ENCODE peak calls at places on chromosomes 16 and 17, in seven cellular contexts. I is GM23338, U is AG04450, G is brain pericyte, S is left colon, W is ELR, R is heart right ventricle. D is an unnamed sample.

GRCh38 chr16:83733301-83733700 is 74.5 kb upstream of the HSBP1 start:
- DNase-seq in R (no peak), S (no peak), W (no peak), U (peak; percentile 1), G (no peak), I (no peak), D (no peak)

GRCh38 chr16:2825049-2825742 is 4.9 kb upstream of the ZG16B start:
- DNase-seq in U (no peak), G (no peak), W (no peak), I (no peak), R (no peak), S (no peak), D (no peak)

GRCh38 chr16:7335991-7336634 is 3.5 kb downstream of the RBFOX1 start:
- DNase-seq in G (no peak), R (no peak), S (no peak), U (no peak), I (no peak), W (no peak), D (no peak)

GRCh38 chr17:35373984-35374765 is 754 bp upstream of the SLFN11 start:
- DNase-seq in R (peak; percentile 46), G (peak; percentile 2), W (peak; percentile 75), I (peak; percentile 54), U (no peak), S (peak; percentile 52), D (no peak)

GRCh38 chr17:78669975-78670518 is 92.9 kb upstream of the DNAH17 start:
- DNase-seq in G (no peak), I (no peak), S (no peak), U (no peak), W (no peak), R (no peak), D (no peak)

GRCh38 chr16:72995151-72995881 is 52.6 kb downstream of the ZFHX3 start:
- DNase-seq in R (no peak), W (peak; percentile 24), G (no peak), S (no peak), I (peak; percentile 81), U (no peak), D (no peak)

GRCh38 chr16:86012221-86012620 is 113.3 kb downstream of the IRF8 start:
- DNase-seq in G (no peak), S (no peak), R (no peak), W (no peak), U (no peak), I (no peak), D (no peak)

GRCh38 chr17:29193146-29193545 is 12.9 kb upstream of the MYO18A start:
- DNase-seq in I (no peak), W (no peak), S (no peak), U (no peak), R (no peak), G (no peak), D (no peak)

GRCh38 chr17:78120971-78121800 is 7.4 kb downstream of the TMC6 start:
- DNase-seq in G (no peak), U (no peak), R (no peak), S (no peak), W (no peak), I (no peak), D (no peak)

GRCh38 chr17:42097691-42098661 is at the start of gene ZNF385C:
- DNase-seq in G (no peak), U (no peak), W (no peak), I (peak; percentile 62), S (no peak), R (no peak), D (no peak)

GRCh38 chr17:71163121-71163812 is 957.6 kb upstream of the SOX9 start:
- DNase-seq in S (no peak), R (no peak), I (no peak), W (no peak), G (no peak), U (no peak), D (peak; percentile 83)

GRCh38 chr17:3959295-3959899 is 4.8 kb downstream of the ATP2A3 start:
- DNase-seq in R (no peak), U (peak; percentile 43), I (no peak), W (peak; percentile 84), G (no peak), S (peak; percentile 80), D (no peak)

GRCh38 chr16:54178491-54178976 is 108.1 kb downstream of the IRX3 start:
- DNase-seq in G (no peak), W (no peak), U (no peak), R (peak; percentile 26), I (no peak), S (no peak), D (no peak)

GRCh38 chr17:13587487-13588338 is 14.0 kb downstream of the HS3ST3A1 start:
- DNase-seq in U (no peak), G (no peak), S (no peak), W (peak; percentile 23), I (no peak), R (no peak), D (no peak)

GRCh38 chr16:68200120-68200783 is 35.7 kb downstream of the ESRP2 start:
- DNase-seq in S (no peak), I (no peak), G (no peak), U (no peak), R (no peak), W (peak; percentile 54), D (peak; percentile 1)

GRCh38 chr17:34672176-34672785 is 92.9 kb downstream of the TMEM132E start:
- DNase-seq in R (no peak), U (no peak), S (no peak), W (no peak), G (no peak), I (no peak), D (no peak)

GRCh38 chr17:6056104-6056503 is 14.1 kb upstream of the WSCD1 start:
- DNase-seq in G (no peak), U (no peak), R (no peak), W (no peak), I (no peak), S (no peak), D (no peak)

D was measured in astrocyte of the cerebellum.